ENCODE peak calls at places on chromosomes 13 and 19, in seven cellular contexts. Y is A172, Q is pancreas, C is fibroblast of lung, L is NCI-H1436 treated with DMSO at 0.1 percent for 48 hours, D is adrenal gland, B is GDM1. S is an unnamed sample.

GRCh38 chr19:3270908-3271307 is 46.4 kb downstream of the CELF5 start:
- DNase-seq in C (peak), L (peak), B (no peak), Y (peak), D (no peak), Q (peak), S (no peak)

GRCh38 chr19:9917322-9917721 is 19.0 kb downstream of the OLFM2 start:
- DNase-seq in B (peak), C (peak), D (peak), L (no peak), Y (peak), Q (peak), S (peak)

GRCh38 chr19:3670258-3670795 is 29.9 kb downstream of the PIP5K1C start:
- DNase-seq in C (peak), B (no peak), L (no peak), Q (no peak), D (peak), Y (peak), S (no peak)

GRCh38 chr13:86052141-86052540 is 252.9 kb upstream of the SLITRK6 start:
- DNase-seq in D (no peak), Q (no peak), B (no peak), L (no peak), Y (no peak), C (no peak), S (no peak)

GRCh38 chr13:80011448-80012212 is 329.3 kb downstream of the SPRY2 start:
- DNase-seq in L (no peak), Y (peak), D (peak), Q (no peak), B (no peak), C (no peak), S (no peak)

GRCh38 chr13:48942131-48942530 is 33.6 kb upstream of the FNDC3A start:
- DNase-seq in B (no peak), D (no peak), Q (no peak), Y (peak), L (no peak), C (peak), S (no peak)

GRCh38 chr19:47253467-47253881 is 2.9 kb upstream of the CCDC9 start:
- DNase-seq in B (no peak), Q (no peak), C (peak), Y (peak), L (no peak), D (no peak), S (no peak)

GRCh38 chr13:69565334-69565733 is 542.3 kb upstream of the ATXN8OS start:
- DNase-seq in Y (peak), C (peak), Q (no peak), D (peak), B (no peak), L (no peak), S (no peak)

GRCh38 chr19:21463449-21464105 is 41.8 kb upstream of the ZNF429 start:
- DNase-seq in D (peak), Y (no peak), C (peak), B (no peak), Q (peak), L (no peak), S (no peak)

GRCh38 chr13:113777311-113778260 is 18.6 kb downstream of the TMEM255B start:
- DNase-seq in B (no peak), L (no peak), C (peak), Y (no peak), Q (no peak), D (no peak), S (no peak)

GRCh38 chr13:109784590-109785140 is 1.7 kb downstream of the IRS2 start:
- DNase-seq in L (no peak), Q (peak), D (peak), C (peak), Y (no peak), B (no peak), S (peak)

GRCh38 chr13:108425056-108425455 is 155.5 kb downstream of the TNFSF13B start:
- DNase-seq in Y (no peak), B (no peak), L (no peak), D (no peak), Q (no peak), C (peak), S (no peak)

GRCh38 chr19:44401108-44401786 is at the start of gene ZNF285:
- DNase-seq in L (no peak), C (peak), D (peak), Y (no peak), B (no peak), Q (peak), S (peak)